ENCODE peak calls at places on chromosomes 5 and 9, in eight cellular contexts. I, P, F, T, Q, L, J and D are unnamed samples.

GRCh38 chr9:123451011-123451410 is 95.0 kb downstream of the CRB2 start:
- DNase-seq in T (no peak), I (no peak), F (no peak), J (no peak), L (no peak), P (no peak), Q (no peak), D (no peak)

GRCh38 chr5:137122075-137122474 is 377.1 kb downstream of the SPOCK1 start:
- DNase-seq in F (no peak), I (no peak), L (peak; percentile 45), J (no peak), P (no peak), Q (no peak), T (no peak), D (no peak)

GRCh38 chr5:115599502-115599901 is 2.8 kb downstream of the TICAM2 start:
- DNase-seq in I (peak; percentile 62), L (peak; percentile 16), J (no peak), F (no peak), T (peak; percentile 41), Q (no peak), P (peak; percentile 13), D (no peak)

GRCh38 chr5:118931564-118931963 is 56.8 kb downstream of the DTWD2 start:
- DNase-seq in J (no peak), Q (no peak), T (no peak), F (no peak), L (no peak), P (no peak), I (no peak), D (no peak)

GRCh38 chr9:95131023-95131943 is 186.2 kb downstream of the FANCC start:
- DNase-seq in L (peak; percentile 76), F (peak; percentile 56), Q (peak; percentile 75), P (peak; percentile 55), T (peak; percentile 67), I (peak; percentile 63), J (peak; percentile 76), D (no peak)

GRCh38 chr5:120155873-120156272 is 308.2 kb upstream of the PRR16 start:
- DNase-seq in P (no peak), Q (no peak), J (no peak), L (no peak), T (no peak), I (no peak), F (no peak), D (no peak)

GRCh38 chr5:67160985-67161384 is 35.6 kb downstream of the CD180 start:
- DNase-seq in J (no peak), P (no peak), I (peak; percentile 15), T (peak; percentile 27), F (peak; percentile 32), L (no peak), Q (no peak), D (peak; percentile 45)

GRCh38 chr9:88991066-88992030 is at the start of gene S1PR3:
- DNase-seq in I (peak; percentile 67), Q (peak; percentile 78), J (peak; percentile 14), P (peak; percentile 32), F (no peak), T (no peak), L (peak; percentile 52), D (no peak)

GRCh38 chr5:142399899-142400298 is 75.1 kb upstream of the SPRY4 start:
- DNase-seq in J (no peak), F (no peak), P (no peak), L (no peak), T (no peak), Q (no peak), I (no peak), D (no peak)

GRCh38 chr9:71303351-71303750 is 181.9 kb upstream of the TRPM3 start:
- DNase-seq in L (no peak), T (no peak), I (peak; percentile 45), Q (no peak), F (no peak), J (no peak), P (no peak), D (no peak)

GRCh38 chr9:88540364-88540763 is 5.4 kb downstream of the NXNL2 start:
- DNase-seq in T (no peak), Q (no peak), J (no peak), I (no peak), L (no peak), P (no peak), F (no peak), D (no peak)

GRCh38 chr9:116737137-116737546 is 50.0 kb downstream of the TRIM32 start:
- DNase-seq in F (peak; percentile 63), L (peak; percentile 82), I (peak; percentile 72), J (peak; percentile 80), T (peak; percentile 73), Q (peak; percentile 97), P (peak; percentile 75), D (peak; percentile 17)

GRCh38 chr5:150438873-150439546 is 10.5 kb downstream of the RPS14 start:
- DNase-seq in F (no peak), J (no peak), I (peak; percentile 46), T (no peak), Q (peak; percentile 75), P (no peak), L (peak; percentile 34), D (no peak)